ENCODE peak calls at places on chromosomes 13 and 19, in four cellular contexts. K, T, Z and M are unnamed samples.

GRCh38 chr13:75151081-75151643 is 330.8 kb downstream of the TBC1D4 start:
- DNase-seq in K (no peak), T (no peak), Z (no peak), M (peak; percentile 52)

GRCh38 chr13:91539458-91540156 is 141.2 kb downstream of the GPC5 start:
- DNase-seq in K (no peak), T (no peak), Z (peak; percentile 52), M (no peak)

GRCh38 chr19:11261902-11262839 is at the start of gene DOCK6:
- DNase-seq in K (no peak), T (no peak), Z (peak; percentile 51), M (no peak)

GRCh38 chr19:4369888-4370260 is 26.5 kb downstream of the MPND start:
- DNase-seq in K (peak; percentile 62), T (no peak), Z (peak; percentile 34), M (peak; percentile 26)

GRCh38 chr13:73138276-73138950 is 79.6 kb downstream of the KLF5 start:
- DNase-seq in K (no peak), T (no peak), Z (no peak), M (peak; percentile 76)

GRCh38 chr19:8965887-8966286 is 44.3 kb downstream of the MUC16 start:
- DNase-seq in K (no peak), T (no peak), Z (peak; percentile 18), M (no peak)

GRCh38 chr19:17873661-17874422 is 2.1 kb downstream of the SLC5A5 start:
- DNase-seq in K (no peak), T (no peak), Z (peak; percentile 87), M (no peak)

GRCh38 chr13:34246511-34246910 is 428.6 kb downstream of the RFC3 start:
- DNase-seq in K (peak; percentile 4), T (no peak), Z (no peak), M (no peak)

GRCh38 chr13:42078113-42078769 is 29.8 kb downstream of the DGKH start:
- DNase-seq in K (no peak), T (no peak), Z (no peak), M (no peak)

GRCh38 chr19:11321206-11322126 is 18.0 kb downstream of the RAB3D start:
- DNase-seq in K (no peak), T (no peak), Z (peak; percentile 16), M (no peak)

GRCh38 chr19:3585301-3586123 is at the start of gene GIPC3:
- DNase-seq in K (no peak), T (no peak), Z (no peak), M (no peak)

GRCh38 chr13:50130686-50131051 is 115.4 kb downstream of the KCNRG start:
- DNase-seq in K (peak; percentile 53), T (no peak), Z (no peak), M (peak; percentile 47)

GRCh38 chr13:40611635-40612422 is 54.6 kb downstream of the FOXO1 start:
- DNase-seq in K (no peak), T (no peak), Z (no peak), M (no peak)

GRCh38 chr13:33676045-33676699 is 141.8 kb upstream of the RFC3 start:
- DNase-seq in K (peak; percentile 10), T (no peak), Z (no peak), M (no peak)

GRCh38 chr19:49878744-49879070 is 1.2 kb downstream of the TBC1D17 start:
- DNase-seq in K (no peak), T (no peak), Z (no peak), M (no peak)
- H3K4me3 ChIP-seq in K (no peak overlapping the region), T (peak overlapping the region; percentile 73), Z (no peak overlapping the region), M (peak overlapping the region; percentile 63)

GRCh38 chr13:51900471-51900870 is 38.7 kb downstream of the CCDC70 start:
- DNase-seq in K (no peak), T (no peak), Z (no peak), M (no peak)

GRCh38 chr13:51892657-51893056 is 30.9 kb downstream of the CCDC70 start:
- DNase-seq in K (no peak), T (no peak), Z (no peak), M (no peak)

GRCh38 chr13:51894239-51894638 is 32.5 kb downstream of the CCDC70 start:
- DNase-seq in K (no peak), T (no peak), Z (no peak), M (no peak)

DNA sequence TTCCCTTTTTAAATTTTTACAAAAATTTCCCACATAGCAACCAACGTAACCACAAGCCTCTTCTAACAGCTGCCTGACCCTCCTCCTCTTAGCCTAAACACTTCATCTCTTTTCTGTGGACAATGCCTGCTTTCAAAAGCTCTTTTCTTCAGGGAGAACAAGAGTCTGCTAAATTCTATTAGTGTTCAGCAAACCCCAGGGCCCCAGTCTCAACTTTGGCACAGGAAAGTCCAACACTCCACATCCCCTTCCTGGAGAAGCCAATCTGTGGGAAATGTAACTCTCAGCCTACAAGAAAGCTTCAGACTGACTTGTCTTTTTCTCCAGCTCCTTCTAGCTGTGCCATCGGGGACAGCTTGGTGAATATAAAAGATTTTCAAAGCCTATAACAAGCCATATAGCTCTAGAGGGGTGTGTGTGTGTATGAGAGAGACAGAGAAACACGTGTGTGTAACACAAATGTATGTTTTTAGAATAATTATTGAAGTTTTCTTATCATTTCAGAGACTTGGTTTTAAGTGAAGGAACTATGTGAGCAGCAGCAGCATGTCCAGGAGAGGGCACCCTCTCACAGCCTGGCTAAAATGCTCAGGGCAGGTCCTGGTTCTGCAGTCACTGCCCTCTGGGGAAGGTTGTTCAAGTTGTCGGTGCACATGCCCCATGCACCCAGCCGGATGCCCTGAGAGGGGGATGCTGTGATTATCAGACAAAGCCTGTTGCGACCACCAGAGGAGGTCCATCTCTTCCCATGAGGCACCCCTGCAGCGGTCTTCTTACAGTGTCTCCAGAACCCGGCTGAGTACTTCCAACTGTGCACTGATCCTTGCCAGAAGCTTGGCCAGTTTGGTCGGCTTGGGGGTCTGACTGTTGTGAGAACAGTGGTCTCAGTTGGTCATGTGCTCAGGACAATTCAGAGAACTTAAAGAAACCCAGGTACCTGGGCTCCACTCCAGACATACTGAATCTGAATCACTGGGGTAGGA is 34.4 kb downstream of the CCDC70 start:
- DNase-seq in K (peak; percentile 63), T (no peak), Z (peak; percentile 68), M (peak; percentile 61)
- TF ChIP-seq FOS in K (no peak), T (no peak), Z (no peak), M (no peak)

DNA sequence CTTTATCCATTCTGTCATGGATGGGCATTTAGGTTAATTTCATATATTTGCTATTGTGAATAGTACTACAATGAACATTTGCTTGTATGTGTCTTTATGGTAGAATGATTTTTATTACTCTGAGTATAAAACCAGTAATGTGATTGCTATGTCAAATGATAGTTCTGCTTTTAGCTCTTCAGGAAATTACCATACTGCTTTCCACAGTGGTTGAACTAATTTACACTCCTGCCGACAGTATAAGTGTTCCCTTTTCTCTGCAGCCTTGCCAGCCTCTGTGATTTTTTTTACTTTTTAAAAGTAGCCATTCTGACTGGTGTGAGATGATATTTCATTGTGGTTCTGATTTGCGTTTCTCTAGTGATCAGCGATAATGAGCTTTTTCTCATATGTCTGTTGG is 6.5 kb downstream of the SIGLEC7 start:
- DNase-seq in K (no peak), T (no peak), Z (no peak), M (no peak)
- H3K4me3 ChIP-seq in K (no peak overlapping the region), T (no peak overlapping the region), Z (no peak overlapping the region), M (no peak overlapping the region)

DNA sequence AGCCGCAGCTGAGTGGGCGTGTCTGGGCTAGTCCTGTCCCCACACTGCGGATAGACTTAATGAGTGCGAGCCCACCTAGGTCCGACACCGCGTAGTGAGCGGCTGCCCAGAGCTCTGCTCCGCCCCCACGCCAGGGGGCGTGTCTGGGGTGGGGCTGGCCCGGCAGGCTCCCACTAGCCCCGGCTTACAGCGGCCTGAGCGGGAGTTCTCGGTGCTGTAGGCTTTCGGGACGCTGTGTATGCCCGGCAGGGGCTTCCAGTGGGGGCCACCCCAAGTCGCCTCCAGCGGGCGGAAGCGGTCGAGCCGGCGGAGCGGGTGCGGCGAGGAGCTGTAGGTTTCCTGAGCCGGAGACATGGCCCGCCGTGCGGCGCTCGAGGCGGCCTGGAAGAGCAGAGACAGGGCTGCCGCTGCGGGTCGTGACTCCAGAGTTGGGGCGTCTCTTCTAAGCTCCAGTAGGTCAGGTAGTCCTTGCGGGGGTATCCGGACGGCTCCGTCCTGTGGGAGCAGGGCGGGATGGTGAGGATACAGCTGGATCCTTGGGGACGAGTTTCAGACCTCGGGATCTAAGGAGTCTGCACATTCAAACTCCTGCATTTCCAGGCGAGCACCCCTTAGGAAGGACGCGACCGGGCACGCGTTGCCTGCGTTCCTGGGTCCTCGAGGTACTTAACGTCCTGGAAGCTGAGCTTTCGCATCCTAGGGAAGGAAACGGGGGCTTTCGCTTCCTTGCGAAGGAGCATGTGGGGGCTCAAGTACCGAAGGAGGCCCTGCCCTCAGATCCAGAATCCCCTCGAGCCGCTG is 1.2 kb downstream of the CGB7 start:
- DNase-seq in K (peak; percentile 62), T (no peak), Z (peak; percentile 79), M (peak; percentile 28)
- TF ChIP-seq FOS in K (no peak), T (no peak), Z (no peak), M (no peak)

DNA sequence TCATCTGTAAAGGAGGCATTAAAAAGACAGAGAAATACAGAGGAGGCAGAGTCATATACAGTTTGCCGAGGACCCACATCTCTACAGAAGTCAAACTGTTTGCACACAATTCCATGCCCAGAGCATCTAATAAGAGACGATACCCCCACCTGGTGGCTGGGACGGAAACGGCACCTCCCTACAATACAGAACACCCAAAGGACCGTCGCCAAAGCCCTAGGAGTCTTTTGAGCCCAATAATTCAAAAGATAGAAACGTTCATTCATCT is 703 bp upstream of the PLEKHG2 start:
- DNase-seq in K (peak; percentile 93), T (peak; percentile 89), Z (peak; percentile 94), M (peak; percentile 92)
- H3K4me3 ChIP-seq in K (no peak overlapping the region), T (peak overlapping the region; percentile 4), Z (peak overlapping the region; percentile 71), M (peak overlapping the region; percentile 20)

GRCh38 chr19:30273184-30273583 is 99.0 kb upstream of the ZNF536 start:
- DNase-seq in K (no peak), T (no peak), Z (no peak), M (no peak)

GRCh38 chr19:30278882-30279254 is 93.3 kb upstream of the ZNF536 start:
- DNase-seq in K (no peak), T (no peak), Z (no peak), M (no peak)

GRCh38 chr19:30274987-30275386 is 97.2 kb upstream of the ZNF536 start:
- DNase-seq in K (no peak), T (no peak), Z (no peak), M (no peak)

GRCh38 chr19:30277941-30278881 is 94.0 kb upstream of the ZNF536 start:
- DNase-seq in K (no peak), T (no peak), Z (no peak), M (no peak)

DNA sequence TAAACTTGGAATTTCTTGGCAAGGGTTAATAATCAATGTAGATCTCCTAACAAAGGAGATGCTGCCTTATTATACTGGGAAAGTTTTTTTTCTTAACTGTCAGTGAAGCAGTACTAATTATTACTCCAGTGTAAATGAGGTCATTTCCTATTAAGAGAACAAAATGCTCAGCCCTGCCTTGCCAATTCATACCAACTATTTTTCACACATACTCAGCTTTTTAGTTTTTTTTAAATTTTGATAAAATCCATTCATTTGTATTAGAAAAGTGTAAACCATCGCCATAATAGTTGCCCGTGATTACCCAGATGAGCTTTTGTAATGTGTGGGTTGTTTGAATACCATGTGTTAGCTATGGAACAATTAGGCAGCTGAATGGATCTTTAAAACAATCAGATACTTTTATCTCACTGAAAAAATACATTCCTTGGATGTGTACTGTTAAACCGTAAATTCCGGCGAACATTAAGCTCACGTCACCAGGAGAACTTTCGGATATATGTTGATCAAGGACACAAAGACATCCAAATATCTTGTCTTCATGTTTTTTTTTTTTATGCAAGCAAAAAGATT is 95.8 kb upstream of the ZNF536 start:
- DNase-seq in K (no peak), T (no peak), Z (no peak), M (no peak)
- TF ChIP-seq FOS in K (no peak), T (no peak), Z (no peak), M (no peak)